ENCODE peak calls at places on chromosomes 6 and 20, in ten cellular contexts. H is stomach; P is G401; G is mesenteric fat pad; T is NCI-H524; U is activated gamma-delta T cell; O is stimulated activated naive CD8-positive, alpha-beta T cell treated with anti-CD3 and anti-CD28 coated beads, Interleukin-15, Interleukin-2, amounts not matched to agents 100 U/mL and 50 U/mL, for 24 hours; D is left ventricle myocardium inferior; E is stimulated activated CD4-positive, alpha-beta T cell treated with anti-CD3 and anti-CD28 coated beads, Interleukin-1b, Interleukin-23, amount 100 ng/mL, for 24 hours; R is astrocyte of the cerebellum. Q is an unnamed sample.

GRCh38 chr6:16799279-16800193 is 38.3 kb upstream of the ATXN1 start:
- DNase-seq in U (no peak), D (no peak), T (no peak), G (no peak), E (no peak), R (no peak), H (no peak), P (no peak), O (no peak), Q (no peak)

GRCh38 chr6:55713411-55713810 is 134.4 kb upstream of the HMGCLL1 start:
- DNase-seq in E (no peak), U (no peak), P (no peak), H (no peak), T (no peak), O (no peak), R (no peak), D (no peak), G (no peak), Q (no peak)

GRCh38 chr6:32785781-32786533 is 22.6 kb upstream of the HLA-DQB2 start:
- DNase-seq in E (no peak), R (peak; percentile 13), P (peak; percentile 36), D (no peak), O (peak; percentile 26), T (peak; percentile 56), G (no peak), H (no peak), U (no peak), Q (no peak)

GRCh38 chr20:50270569-50270968 is 79.9 kb downstream of the CEBPB start:
- DNase-seq in U (no peak), E (no peak), T (no peak), R (no peak), P (no peak), O (no peak), H (no peak), D (peak; percentile 48), G (no peak), Q (no peak)

GRCh38 chr6:144989319-144990099 is 704.4 kb downstream of the UTRN start:
- DNase-seq in D (no peak), H (no peak), P (no peak), O (no peak), R (no peak), U (no peak), T (no peak), G (no peak), E (no peak), Q (no peak)

GRCh38 chr20:47088339-47088738 is 193.7 kb downstream of the EYA2 start:
- DNase-seq in G (no peak), O (no peak), R (no peak), U (no peak), E (no peak), D (no peak), P (no peak), H (no peak), T (no peak), Q (no peak)

GRCh38 chr6:70672549-70672948 is 4.9 kb downstream of the SMAP1 start:
- DNase-seq in P (no peak), E (no peak), G (no peak), R (no peak), U (no peak), D (no peak), H (no peak), T (no peak), O (no peak), Q (no peak)

GRCh38 chr6:114085206-114085605 is 114.3 kb upstream of the HDAC2 start:
- DNase-seq in E (no peak), O (no peak), U (no peak), P (no peak), R (peak; percentile 79), G (no peak), T (no peak), D (no peak), H (no peak), Q (no peak)

GRCh38 chr20:7090001-7090400 is 322.5 kb downstream of the BMP2 start:
- DNase-seq in P (no peak), T (no peak), O (no peak), H (no peak), U (no peak), D (no peak), R (no peak), E (no peak), G (no peak), Q (no peak)

GRCh38 chr6:408599-409102 is 17.1 kb downstream of the IRF4 start:
- DNase-seq in O (no peak), T (no peak), P (peak; percentile 3), R (no peak), U (no peak), G (no peak), D (no peak), E (no peak), H (no peak), Q (no peak)

GRCh38 chr6:164216368-164216767 is 801.9 kb downstream of the QKI start:
- DNase-seq in T (peak; percentile 13), P (peak; percentile 24), D (no peak), E (no peak), G (no peak), O (no peak), U (no peak), R (no peak), H (no peak), Q (no peak)

GRCh38 chr20:13770141-13770540 is 14.6 kb downstream of the ESF1 start:
- DNase-seq in H (no peak), R (no peak), P (no peak), O (no peak), G (no peak), E (no peak), T (no peak), U (no peak), D (no peak), Q (no peak)

GRCh38 chr20:12201289-12201991 is 283.7 kb downstream of the BTBD3 start:
- DNase-seq in P (no peak), D (peak; percentile 17), E (no peak), O (no peak), R (peak; percentile 0), H (no peak), T (peak; percentile 43), G (no peak), U (no peak), Q (no peak)

GRCh38 chr6:10542135-10542689 is 21.1 kb downstream of the GCNT2 start:
- DNase-seq in U (no peak), H (no peak), D (no peak), O (no peak), R (no peak), T (no peak), E (no peak), G (no peak), P (no peak), Q (no peak)

GRCh38 chr6:17816921-17817611 is 110.3 kb upstream of the NUP153 start:
- DNase-seq in P (no peak), G (no peak), D (no peak), U (no peak), R (peak; percentile 8), O (no peak), T (peak; percentile 10), H (no peak), E (no peak), Q (no peak)

GRCh38 chr6:169341706-169342105 is 88.1 kb upstream of the THBS2 start:
- DNase-seq in P (peak; percentile 96), T (no peak), O (no peak), G (no peak), R (no peak), U (no peak), H (no peak), D (no peak), E (no peak), Q (no peak)

GRCh38 chr6:34950849-34951248 is 61.8 kb downstream of the ANKS1A start:
- DNase-seq in U (no peak), E (no peak), H (no peak), G (no peak), R (no peak), P (no peak), D (no peak), O (no peak), T (no peak), Q (no peak)

GRCh38 chr6:1386310-1386709 is 3.1 kb upstream of the FOXF2 start:
- DNase-seq in R (no peak), G (no peak), T (no peak), O (no peak), E (no peak), P (no peak), U (no peak), H (no peak), D (no peak), Q (no peak)

GRCh38 chr6:161393839-161394364 is 120.0 kb upstream of the AGPAT4 start:
- DNase-seq in E (peak; percentile 10), O (peak; percentile 50), H (no peak), D (no peak), U (no peak), R (peak; percentile 88), T (peak; percentile 83), G (no peak), P (peak; percentile 87), Q (peak; percentile 56)

GRCh38 chr20:48817367-48818030 is 10.3 kb downstream of the PREX1 start:
- DNase-seq in P (no peak), O (no peak), D (no peak), G (no peak), U (no peak), T (no peak), E (no peak), R (no peak), H (no peak), Q (no peak)

GRCh38 chr6:159959165-159959975 is 9.5 kb upstream of the IGF2R start:
- DNase-seq in H (no peak), P (no peak), U (no peak), D (no peak), G (no peak), T (peak; percentile 97), E (no peak), R (no peak), O (no peak), Q (no peak)

GRCh38 chr6:30207619-30208295 is 5.4 kb downstream of the TRIM26 start:
- DNase-seq in D (no peak), H (no peak), U (no peak), G (no peak), P (no peak), E (no peak), O (no peak), T (no peak), R (no peak), Q (no peak)

GRCh38 chr6:16800942-16801341 is 39.7 kb upstream of the ATXN1 start:
- DNase-seq in U (no peak), H (no peak), O (peak; percentile 26), T (no peak), D (no peak), E (no peak), P (no peak), R (no peak), G (no peak), Q (no peak)

Q was measured in GM12864.